ENCODE peak calls at places on chromosomes 2 and 18, in four cellular contexts. One of them, this sample, is unnamed.

GRCh38 chr2:1705557-1706076 is 38.7 kb downstream of the PXDN start:
- ATAC-seq in A549: peak
- ATAC-seq in upper lobe of left lung: peak
- ATAC-seq in GM12878: no peak
- ATAC-seq in this sample: no peak

GRCh38 chr18:13067124-13067523 is 76.0 kb downstream of the CEP192 start:
- ATAC-seq in A549: no peak
- ATAC-seq in upper lobe of left lung: no peak
- ATAC-seq in GM12878: peak
- ATAC-seq in this sample: no peak

GRCh38 chr2:8236391-8236790 is 445.5 kb upstream of the ID2 start:
- ATAC-seq in A549: no peak
- ATAC-seq in upper lobe of left lung: no peak
- ATAC-seq in GM12878: no peak
- ATAC-seq in this sample: no peak

GRCh38 chr2:154589514-154589913 is 109.0 kb upstream of the KCNJ3 start:
- ATAC-seq in A549: no peak
- ATAC-seq in upper lobe of left lung: no peak
- ATAC-seq in GM12878: no peak
- ATAC-seq in this sample: no peak

GRCh38 chr2:55952415-55952814 is 28.8 kb upstream of the EFEMP1 start:
- ATAC-seq in A549: no peak
- ATAC-seq in upper lobe of left lung: no peak
- ATAC-seq in GM12878: no peak
- ATAC-seq in this sample: no peak

GRCh38 chr2:188243381-188243780 is 48.3 kb upstream of the GULP1 start:
- ATAC-seq in A549: no peak
- ATAC-seq in upper lobe of left lung: no peak
- ATAC-seq in GM12878: no peak
- ATAC-seq in this sample: no peak

GRCh38 chr2:185291035-185291647 is 447.5 kb upstream of the FSIP2 start:
- ATAC-seq in A549: no peak
- ATAC-seq in upper lobe of left lung: no peak
- ATAC-seq in GM12878: peak
- ATAC-seq in this sample: no peak

GRCh38 chr2:26613241-26614204 is 27.6 kb downstream of the CIB4 start:
- ATAC-seq in A549: no peak
- ATAC-seq in upper lobe of left lung: peak
- ATAC-seq in GM12878: no peak
- ATAC-seq in this sample: peak

GRCh38 chr2:159545080-159545479 is 71.3 kb downstream of the BAZ2B start:
- ATAC-seq in A549: no peak
- ATAC-seq in upper lobe of left lung: no peak
- ATAC-seq in GM12878: no peak
- ATAC-seq in this sample: no peak

GRCh38 chr18:42157878-42158277 is 202.8 kb downstream of the PIK3C3 start:
- ATAC-seq in A549: no peak
- ATAC-seq in upper lobe of left lung: no peak
- ATAC-seq in GM12878: no peak
- ATAC-seq in this sample: no peak

GRCh38 chr2:127472268-127472667 is 54.0 kb downstream of the IWS1 start:
- ATAC-seq in A549: peak
- ATAC-seq in upper lobe of left lung: no peak
- ATAC-seq in GM12878: no peak
- ATAC-seq in this sample: no peak

GRCh38 chr2:105118960-105119359 is 81.1 kb downstream of the MRPS9 start:
- ATAC-seq in A549: no peak
- ATAC-seq in upper lobe of left lung: no peak
- ATAC-seq in GM12878: no peak
- ATAC-seq in this sample: no peak

GRCh38 chr2:100184055-100184737 is 41.8 kb upstream of the AFF3 start:
- ATAC-seq in A549: no peak
- ATAC-seq in upper lobe of left lung: no peak
- ATAC-seq in GM12878: no peak
- ATAC-seq in this sample: peak

DNA sequence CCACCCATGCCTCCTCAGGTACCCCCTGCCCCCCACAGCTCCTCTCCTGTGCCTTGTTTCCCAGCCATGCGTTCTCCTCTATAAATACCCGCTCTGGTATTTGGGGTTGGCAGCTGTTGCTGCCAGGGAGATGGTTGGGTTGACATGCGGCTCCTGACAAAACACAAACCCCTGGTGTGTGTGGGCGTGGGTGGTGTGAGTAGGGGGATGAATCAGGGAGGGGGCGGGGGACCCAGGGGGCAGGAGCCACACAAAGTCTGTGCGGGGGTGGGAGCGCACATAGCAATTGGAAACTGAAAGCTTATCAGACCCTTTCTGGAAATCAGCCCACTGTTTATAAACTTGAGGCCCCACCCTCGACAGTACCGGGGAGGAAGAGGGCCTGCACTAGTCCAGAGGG is 803 bp upstream of the DES start:
- ATAC-seq in A549: no peak
- ATAC-seq in upper lobe of left lung: no peak
- ATAC-seq in GM12878: no peak
- ATAC-seq in this sample: peak
- H3K27ac ChIP-seq in A549: no peak
- H3K27ac ChIP-seq in upper lobe of left lung: no peak
- H3K27ac ChIP-seq in GM12878: no peak
- H3K27ac ChIP-seq in this sample: peak

GRCh38 chr2:11505652-11506610 is 27.9 kb upstream of the GREB1 start:
- ATAC-seq in A549: no peak
- ATAC-seq in upper lobe of left lung: no peak
- ATAC-seq in GM12878: peak
- ATAC-seq in this sample: no peak
- TF ChIP-seq EP300 in A549: no peak
- TF ChIP-seq EP300 in upper lobe of left lung: no peak
- TF ChIP-seq EP300 in GM12878: no peak
- TF ChIP-seq EP300 in this sample: no peak

GRCh38 chr2:167127135-167127534 is 238.9 kb downstream of the XIRP2 start:
- ATAC-seq in A549: no peak
- ATAC-seq in upper lobe of left lung: no peak
- ATAC-seq in GM12878: peak
- ATAC-seq in this sample: no peak

GRCh38 chr2:167132906-167133555 is 244.8 kb downstream of the XIRP2 start:
- ATAC-seq in A549: no peak
- ATAC-seq in upper lobe of left lung: no peak
- ATAC-seq in GM12878: no peak
- ATAC-seq in this sample: no peak

GRCh38 chr2:167132066-167132465 is 243.8 kb downstream of the XIRP2 start:
- ATAC-seq in A549: no peak
- ATAC-seq in upper lobe of left lung: no peak
- ATAC-seq in GM12878: no peak
- ATAC-seq in this sample: no peak

GRCh38 chr2:167126165-167126564 is 237.9 kb downstream of the XIRP2 start:
- ATAC-seq in A549: no peak
- ATAC-seq in upper lobe of left lung: no peak
- ATAC-seq in GM12878: no peak
- ATAC-seq in this sample: no peak

GRCh38 chr2:167128130-167128529 is 239.8 kb downstream of the XIRP2 start:
- ATAC-seq in A549: no peak
- ATAC-seq in upper lobe of left lung: no peak
- ATAC-seq in GM12878: no peak
- ATAC-seq in this sample: no peak
- H3K27ac ChIP-seq in A549: no peak
- H3K27ac ChIP-seq in upper lobe of left lung: no peak
- H3K27ac ChIP-seq in GM12878: no peak
- H3K27ac ChIP-seq in this sample: no peak

DNA sequence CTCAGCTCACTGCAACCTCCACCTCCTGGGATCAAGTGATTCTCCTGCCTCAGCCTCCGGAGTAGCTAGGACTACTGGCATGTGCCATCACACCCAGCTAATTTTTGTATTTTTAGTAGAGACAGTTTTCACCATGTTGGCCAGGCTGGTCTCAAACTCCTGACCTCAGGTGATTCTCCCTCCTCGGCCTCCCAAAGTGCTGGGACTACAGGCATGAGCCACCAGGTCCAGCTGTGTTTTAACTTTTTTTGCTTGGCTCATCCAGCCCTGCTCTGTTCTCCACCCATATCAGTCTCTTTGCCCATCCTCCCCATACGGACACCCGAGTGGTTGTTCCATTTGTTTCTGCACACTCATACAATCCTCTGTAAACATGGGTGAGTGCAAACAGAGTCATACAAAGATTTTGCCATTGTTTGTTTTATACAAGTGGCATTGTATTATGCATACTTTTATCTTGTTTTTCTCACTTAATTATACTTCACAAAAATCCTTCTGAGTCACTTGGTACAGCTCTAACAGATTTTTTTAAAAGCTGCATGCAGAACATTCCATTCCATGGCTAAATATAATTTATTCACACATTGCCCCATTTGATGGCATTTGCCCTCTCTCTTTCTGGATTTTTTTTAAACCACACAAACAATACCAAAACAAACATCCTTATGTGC is 5.3 kb downstream of the APOB start:
- ATAC-seq in A549: no peak
- ATAC-seq in upper lobe of left lung: peak
- ATAC-seq in GM12878: no peak
- ATAC-seq in this sample: peak
- TF ChIP-seq EP300 in A549: no peak
- TF ChIP-seq EP300 in upper lobe of left lung: no peak
- TF ChIP-seq EP300 in GM12878: no peak
- TF ChIP-seq EP300 in this sample: peak

DNA sequence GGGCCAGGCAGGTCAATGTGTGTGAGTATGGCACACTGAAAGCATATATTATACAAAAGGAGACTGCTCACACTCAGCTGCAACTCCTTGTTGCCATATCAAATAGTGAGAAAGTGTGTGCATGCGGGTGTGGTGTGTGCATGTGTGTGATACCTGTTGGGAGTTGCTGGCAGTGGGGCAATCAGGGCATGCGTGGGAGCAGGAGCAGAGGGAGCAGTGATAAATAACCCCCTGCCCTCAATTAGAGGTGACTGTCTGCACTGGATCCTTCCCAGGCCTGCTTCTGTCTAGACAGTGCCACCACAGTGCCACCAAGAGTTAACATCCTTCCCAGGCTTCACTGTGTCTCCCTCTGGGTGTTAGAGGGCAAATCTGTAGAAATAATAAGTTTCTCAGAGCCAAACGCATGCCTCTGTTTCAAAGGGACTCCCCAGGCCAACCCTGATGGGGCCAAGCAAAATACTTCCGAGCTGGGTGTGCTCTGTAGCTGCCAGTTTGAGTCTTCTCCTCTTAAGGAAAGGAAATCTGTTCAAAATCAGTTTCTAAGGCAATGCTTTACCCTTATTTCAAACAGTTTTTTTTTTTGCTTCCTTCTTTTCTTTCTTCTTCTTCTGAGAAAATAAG is 45.5 kb downstream of the RDH14 start:
- ATAC-seq in A549: no peak
- ATAC-seq in upper lobe of left lung: no peak
- ATAC-seq in GM12878: no peak
- ATAC-seq in this sample: no peak
- H3K27ac ChIP-seq in A549: no peak
- H3K27ac ChIP-seq in upper lobe of left lung: peak
- H3K27ac ChIP-seq in GM12878: no peak
- H3K27ac ChIP-seq in this sample: peak

This sample was measured in gastroesophageal sphincter.